ENCODE peak calls at places on chromosomes 4 and X, in eight cellular contexts. V is HT1080; B is brain microvascular endothelial cell; K is mammary epithelial cell; U is Ammon's horn; Z is skeletal muscle cell; Y is activated CD4-positive, alpha-beta T cell treated with anti-CD3 and anti-CD28 coated beads for 24 hours; G is progenitor cell of endocrine pancreas. I is an unnamed sample.

GRCh38 chr4:41125558-41126311 is 88.6 kb downstream of the APBB2 start:
- DNase-seq in Z (no peak), U (no peak), V (no peak), B (no peak), K (no peak), Y (no peak), G (no peak), I (no peak)

GRCh38 chr4:181858746-181859145 is 384.5 kb upstream of the TENM3 start:
- DNase-seq in U (no peak), Z (no peak), Y (no peak), K (no peak), V (no peak), B (no peak), G (no peak), I (no peak)

GRCh38 chr4:52853351-52853750 is 8.8 kb upstream of the RASL11B start:
- DNase-seq in U (peak), B (no peak), Y (no peak), V (no peak), K (peak), G (no peak), Z (no peak), I (no peak)

GRCh38 chrX:153922932-153923857 is 2.9 kb downstream of the ARHGAP4 start:
- DNase-seq in B (no peak), Z (no peak), K (peak), U (peak), V (no peak), G (no peak), Y (no peak), I (no peak)

GRCh38 chr4:186953601-186954260 is 230.1 kb upstream of the FAT1 start:
- DNase-seq in Y (no peak), Z (no peak), V (peak), G (no peak), U (no peak), B (no peak), K (peak), I (no peak)

GRCh38 chrX:46325312-46325877 is 219.8 kb downstream of the ZNF674 start:
- DNase-seq in G (no peak), Y (peak), V (peak), U (peak), B (peak), K (peak), Z (peak), I (no peak)

GRCh38 chrX:136828830-136829229 is 48.1 kb upstream of the ARHGEF6 start:
- DNase-seq in U (peak), Z (no peak), V (no peak), K (no peak), B (no peak), Y (no peak), G (no peak), I (no peak)

GRCh38 chr4:123649248-123649643 is 252.7 kb downstream of the SPRY1 start:
- DNase-seq in Y (no peak), U (no peak), B (no peak), Z (no peak), G (no peak), V (no peak), K (no peak), I (no peak)

GRCh38 chrX:64206556-64207162 is 1.2 kb upstream of the AMER1 start:
- DNase-seq in B (no peak), G (no peak), V (no peak), K (peak), U (no peak), Z (no peak), Y (no peak), I (no peak)

GRCh38 chrX:38538134-38538533 is 23.2 kb upstream of the TSPAN7 start:
- DNase-seq in G (no peak), V (no peak), K (no peak), Z (no peak), B (no peak), U (no peak), Y (no peak), I (no peak)

GRCh38 chr4:25919676-25920075 is 5.7 kb downstream of the SMIM20 start:
- DNase-seq in B (no peak), K (no peak), Z (no peak), Y (no peak), G (no peak), V (no peak), U (no peak), I (no peak)

GRCh38 chr4:56430203-56430602 is 5.2 kb downstream of the PPAT start:
- DNase-seq in B (no peak), U (no peak), Y (no peak), Z (no peak), V (no peak), G (no peak), K (no peak), I (no peak)

GRCh38 chrX:83022020-83022419 is 486.1 kb upstream of the POU3F4 start:
- DNase-seq in K (no peak), B (no peak), Y (no peak), V (peak), U (no peak), Z (no peak), G (no peak), I (no peak)

GRCh38 chrX:65985922-65986588 is 53.8 kb downstream of the VSIG4 start:
- DNase-seq in U (peak), Z (peak), V (peak), G (no peak), Y (peak), K (peak), B (peak), I (peak)

GRCh38 chr4:55948726-55949479 is at the start of gene CEP135:
- DNase-seq in Y (peak), U (peak), B (peak), V (peak), K (peak), G (peak), Z (peak), I (peak)

GRCh38 chrX:132532955-132533354 is 44.1 kb upstream of the MBNL3 start:
- DNase-seq in B (peak), K (peak), U (no peak), Z (peak), V (peak), G (no peak), Y (no peak), I (no peak)

GRCh38 chr4:20356565-20356964 is 104.9 kb downstream of the SLIT2 start:
- DNase-seq in Z (no peak), B (no peak), Y (no peak), G (no peak), K (no peak), U (peak), V (no peak), I (no peak)

GRCh38 chrX:123807825-123808416 is 51.9 kb upstream of the XIAP start:
- DNase-seq in Z (no peak), G (no peak), B (no peak), Y (no peak), K (no peak), V (no peak), U (peak), I (no peak)

GRCh38 chr4:95522682-95523410 is 25.9 kb downstream of the UNC5C start:
- DNase-seq in V (no peak), Z (no peak), G (no peak), U (no peak), Y (no peak), K (no peak), B (no peak), I (no peak)

GRCh38 chrX:140088438-140088837 is 123.1 kb upstream of the CXorf66 start:
- DNase-seq in U (no peak), Z (no peak), G (no peak), V (no peak), Y (no peak), B (no peak), K (no peak), I (no peak)

GRCh38 chrX:136246201-136246600 is 5.0 kb downstream of the MAP7D3 start:
- DNase-seq in Z (no peak), B (no peak), K (no peak), U (no peak), G (no peak), V (no peak), Y (no peak), I (no peak)

GRCh38 chr4:172980178-172980577 is 188.4 kb upstream of the GALNT7 start:
- DNase-seq in K (no peak), U (no peak), V (no peak), Y (no peak), Z (peak), B (no peak), G (no peak), I (no peak)

GRCh38 chr4:38724507-38724808 is 58.3 kb downstream of the TLR10 start:
- DNase-seq in U (no peak), Z (no peak), G (no peak), Y (no peak), V (no peak), B (no peak), K (no peak), I (no peak)

GRCh38 chrX:13697440-13697839 is 8.5 kb downstream of the RAB9A start:
- DNase-seq in U (no peak), G (no peak), Y (no peak), B (no peak), K (no peak), Z (no peak), V (no peak), I (no peak)

GRCh38 chr4:66602622-66603021 is 932.3 kb upstream of the EPHA5 start:
- DNase-seq in G (no peak), B (no peak), Z (no peak), K (no peak), Y (no peak), V (no peak), U (no peak), I (no peak)

GRCh38 chr4:74190919-74191397 is 33.0 kb downstream of the MTHFD2L start:
- DNase-seq in V (no peak), Y (no peak), B (no peak), Z (no peak), U (no peak), G (no peak), K (no peak), I (no peak)

GRCh38 chr4:113445286-113445685 is 316.3 kb downstream of the CAMK2D start:
- DNase-seq in G (no peak), B (peak), Z (peak), K (peak), V (peak), U (no peak), Y (no peak), I (no peak)

GRCh38 chrX:1387141-1387776 is 4.7 kb downstream of the SLC25A6 start:
- DNase-seq in Z (no peak), V (no peak), B (no peak), G (no peak), U (no peak), Y (no peak), K (no peak), I (no peak)

GRCh38 chrX:119398974-119399771 is at the start of gene SLC25A43:
- DNase-seq in G (peak), Y (no peak), V (peak), Z (no peak), B (no peak), U (peak), K (peak), I (no peak)

GRCh38 chr4:188534917-188535316 is 395.7 kb downstream of the TRIML1 start:
- DNase-seq in B (no peak), K (no peak), U (no peak), Y (no peak), V (no peak), Z (no peak), G (no peak), I (no peak)

GRCh38 chr4:123922847-123923246 is 526.3 kb downstream of the SPRY1 start:
- DNase-seq in U (no peak), Z (no peak), K (peak), B (no peak), V (peak), Y (no peak), G (no peak), I (no peak)

GRCh38 chr4:115374621-115375020 is 261.2 kb upstream of the NDST4 start:
- DNase-seq in V (no peak), B (no peak), U (no peak), G (no peak), K (peak), Z (no peak), Y (no peak), I (no peak)

GRCh38 chr4:76120199-76120598 is 28.0 kb downstream of the NUP54 start:
- DNase-seq in U (no peak), G (no peak), Y (no peak), K (no peak), V (no peak), B (no peak), Z (no peak), I (no peak)

GRCh38 chrX:131734621-131735020 is 190.7 kb downstream of the OR13H1 start:
- DNase-seq in Z (no peak), V (no peak), G (no peak), K (peak), Y (no peak), B (peak), U (peak), I (no peak)

GRCh38 chr4:2092653-2093000 is 33.5 kb downstream of the NAT8L start:
- DNase-seq in K (no peak), Y (no peak), G (no peak), Z (no peak), U (peak), B (no peak), V (no peak), I (no peak)

GRCh38 chrX:54230440-54231148 is 47.5 kb upstream of the FAM120C start:
- DNase-seq in K (no peak), V (no peak), B (no peak), Y (no peak), U (no peak), Z (no peak), G (no peak), I (no peak)

GRCh38 chr4:186676531-186677158 is 47.0 kb downstream of the FAT1 start:
- DNase-seq in G (no peak), B (peak), Y (no peak), V (peak), U (no peak), K (peak), Z (peak), I (no peak)